ENCODE peak calls at places on chromosomes 16 and 17, in six cellular contexts. D, S, M, J, Y and K are unnamed samples.
A peak's percentile ranks its signal among the peaks of the same experiment; 100 is the strongest.

GRCh38 chr16:69181-69580 is 3.2 kb downstream of the RHBDF1 start:
- DNase-seq in D (no peak), S (no peak), M (no peak), J (no peak), Y (no peak), K (peak; percentile 67)

GRCh38 chr17:5019475-5019956 is 15.7 kb downstream of the SLC52A1 start:
- DNase-seq in D (peak; percentile 42), S (no peak), M (no peak), J (peak; percentile 60), Y (peak; percentile 63), K (peak; percentile 60)

GRCh38 chr17:34178047-34178446 is 77.0 kb upstream of the CCL2 start:
- DNase-seq in D (peak; percentile 84), S (no peak), M (no peak), J (no peak), Y (no peak), K (no peak)

GRCh38 chr17:39750131-39751015 is 12.6 kb downstream of the GRB7 start:
- DNase-seq in D (no peak), S (no peak), M (peak; percentile 27), J (no peak), Y (no peak), K (no peak)

GRCh38 chr17:62854026-62854425 is 45.9 kb upstream of the MARCHF10 start:
- DNase-seq in D (no peak), S (no peak), M (no peak), J (no peak), Y (no peak), K (no peak)

GRCh38 chr17:4764612-4765011 is 7.1 kb upstream of the TM4SF5 start:
- DNase-seq in D (no peak), S (no peak), M (no peak), J (no peak), Y (no peak), K (no peak)

GRCh38 chr16:234468-235305 is at the start of gene FAM234A:
- DNase-seq in D (peak; percentile 98), S (peak; percentile 87), M (peak; percentile 87), J (peak; percentile 97), Y (peak; percentile 98), K (peak; percentile 96)

GRCh38 chr16:65200857-65201256 is 79.0 kb upstream of the CDH11 start:
- DNase-seq in D (no peak), S (no peak), M (no peak), J (no peak), Y (no peak), K (no peak)

GRCh38 chr17:49597928-49598655 is 22.4 kb downstream of the NXPH3 start:
- DNase-seq in D (no peak), S (no peak), M (no peak), J (no peak), Y (no peak), K (no peak)

GRCh38 chr16:30876867-30877266 is 17.0 kb downstream of the BCL7C start:
- DNase-seq in D (peak; percentile 59), S (no peak), M (no peak), J (no peak), Y (no peak), K (peak; percentile 29)

GRCh38 chr16:57341441-57342303 is 16.9 kb upstream of the CCL22 start:
- DNase-seq in D (no peak), S (peak; percentile 34), M (peak; percentile 78), J (no peak), Y (peak; percentile 61), K (no peak)

GRCh38 chr16:80718480-80719220 is 85.7 kb downstream of the CDYL2 start:
- DNase-seq in D (peak; percentile 32), S (no peak), M (peak; percentile 89), J (no peak), Y (no peak), K (no peak)

GRCh38 chr16:15672514-15673167 is 22.6 kb downstream of the NDE1 start:
- DNase-seq in D (peak; percentile 8), S (peak; percentile 98), M (peak; percentile 98), J (no peak), Y (peak; percentile 91), K (no peak)

GRCh38 chr17:48835971-48836370 is 5.1 kb downstream of the CALCOCO2 start:
- DNase-seq in D (no peak), S (no peak), M (no peak), J (no peak), Y (no peak), K (peak; percentile 33)

GRCh38 chr17:74605361-74605760 is 13.3 kb upstream of the CD300LD start:
- DNase-seq in D (no peak), S (no peak), M (peak; percentile 83), J (no peak), Y (peak; percentile 44), K (no peak)

GRCh38 chr17:18079543-18079942 is 8.2 kb upstream of the DRG2 start:
- DNase-seq in D (no peak), S (no peak), M (no peak), J (no peak), Y (no peak), K (no peak)

GRCh38 chr16:89164436-89164835 is 7.1 kb upstream of the CDH15 start:
- DNase-seq in D (no peak), S (no peak), M (no peak), J (no peak), Y (no peak), K (no peak)

GRCh38 chr17:49021095-49021767 is 24.0 kb downstream of the IGF2BP1 start:
- DNase-seq in D (peak; percentile 49), S (no peak), M (no peak), J (no peak), Y (no peak), K (no peak)

GRCh38 chr16:56370836-56371235 is 54.5 kb downstream of the AMFR start:
- DNase-seq in D (no peak), S (peak; percentile 16), M (peak; percentile 40), J (no peak), Y (peak; percentile 58), K (no peak)

GRCh38 chr17:35286120-35286781 is 43.4 kb downstream of the SLFN5 start:
- DNase-seq in D (peak; percentile 27), S (no peak), M (peak; percentile 13), J (peak; percentile 15), Y (no peak), K (no peak)

GRCh38 chr17:40093580-40094201 is 6.7 kb downstream of the NR1D1 start:
- DNase-seq in D (no peak), S (no peak), M (no peak), J (no peak), Y (no peak), K (no peak)